ENCODE peak calls at places on chromosomes 2 and 18, in five cellular contexts. Q is epithelial cell of esophagus; E is stimulated activated CD4-positive, alpha-beta T cell treated with anti-CD3 and anti-CD28 coated beads, Interleukin-2, amount 100 ng/mL, for 48 hours; K is NCI-H748 treated with DMSO at 0.1 percent for 48 hours; P is hypothalamus. Y is an unnamed sample.

GRCh38 chr2:36530983-36531354 is 67.0 kb downstream of the FEZ2 start:
- DNase-seq in Q (no peak), E (no peak), K (no peak), P (no peak), Y (no peak)

GRCh38 chr2:230202430-230203109 is 17.2 kb downstream of the SP110 start:
- DNase-seq in Q (no peak), E (no peak), K (no peak), P (no peak), Y (no peak)

GRCh38 chr2:235543126-235543750 is 49.4 kb downstream of the AGAP1 start:
- DNase-seq in Q (peak), E (no peak), K (no peak), P (no peak), Y (no peak)

GRCh38 chr2:218291934-218292699 is at the start of gene TMBIM1:
- DNase-seq in Q (peak), E (peak), K (no peak), P (peak), Y (no peak)

GRCh38 chr18:48934708-48935432 is 15.9 kb downstream of the SMAD7 start:
- DNase-seq in Q (no peak), E (no peak), K (no peak), P (no peak), Y (no peak)

GRCh38 chr2:121565389-121566250 is 34.9 kb downstream of the RNU4ATAC start:
- DNase-seq in Q (no peak), E (no peak), K (no peak), P (no peak), Y (no peak)

GRCh38 chr2:71879509-71880184 is 268.0 kb downstream of the CYP26B1 start:
- DNase-seq in Q (no peak), E (no peak), K (no peak), P (no peak), Y (no peak)

GRCh38 chr2:199757466-199757865 is 93.5 kb downstream of the FTCDNL1 start:
- DNase-seq in Q (no peak), E (no peak), K (no peak), P (no peak), Y (no peak)

Y was measured in NCI-H1048.